ENCODE peak calls at places on chromosomes 13 and 19, in six cellular contexts. U, Y, P, S, A and Q are unnamed samples.

GRCh38 chr13:99981115-99982020 is at the start of gene ZIC2:
- DNase-seq in U (no peak), Y (no peak), P (peak; percentile 73), S (no peak), A (no peak), Q (no peak)

GRCh38 chr19:51018745-51019543 is 565 bp downstream of the KLK10 start:
- DNase-seq in U (peak; percentile 43), Y (no peak), P (no peak), S (no peak), A (no peak), Q (no peak)

GRCh38 chr13:98847780-98848179 is 95.3 kb upstream of the SLC15A1 start:
- DNase-seq in U (no peak), Y (no peak), P (no peak), S (no peak), A (no peak), Q (no peak)

GRCh38 chr13:95480131-95480545 is 72.4 kb upstream of the CLDN10 start:
- DNase-seq in U (no peak), Y (peak; percentile 10), P (no peak), S (no peak), A (no peak), Q (no peak)

GRCh38 chr19:17020823-17021222 is 5.8 kb downstream of the CPAMD8 start:
- DNase-seq in U (no peak), Y (no peak), P (peak; percentile 8), S (no peak), A (no peak), Q (no peak)

GRCh38 chr19:40687525-40688016 is 2.9 kb downstream of the NUMBL start:
- DNase-seq in U (peak; percentile 75), Y (peak; percentile 69), P (no peak), S (peak; percentile 81), A (no peak), Q (peak; percentile 48)

GRCh38 chr13:100636441-100636840 is 38.2 kb downstream of the TMTC4 start:
- DNase-seq in U (no peak), Y (no peak), P (no peak), S (no peak), A (no peak), Q (no peak)

GRCh38 chr13:107458269-107458668 is 757.1 kb downstream of the LIG4 start:
- DNase-seq in U (no peak), Y (no peak), P (no peak), S (no peak), A (no peak), Q (no peak)

GRCh38 chr19:16197188-16197621 is 506 bp upstream of the AP1M1 start:
- DNase-seq in U (no peak), Y (no peak), P (no peak), S (peak; percentile 93), A (peak; percentile 55), Q (peak; percentile 30)

GRCh38 chr19:6007866-6008265 is 29.9 kb upstream of the RANBP3 start:
- DNase-seq in U (no peak), Y (no peak), P (no peak), S (no peak), A (no peak), Q (no peak)

GRCh38 chr19:6216236-6216995 is 63.4 kb downstream of the MLLT1 start:
- DNase-seq in U (no peak), Y (no peak), P (no peak), S (no peak), A (no peak), Q (no peak)

GRCh38 chr19:45667620-45668341 is at the start of gene GIPR:
- DNase-seq in U (peak; percentile 78), Y (peak; percentile 79), P (peak; percentile 78), S (peak; percentile 8), A (no peak), Q (peak; percentile 76)

GRCh38 chr19:43380008-43380407 is 26.5 kb downstream of the CD177 start:
- DNase-seq in U (no peak), Y (no peak), P (no peak), S (no peak), A (no peak), Q (no peak)

GRCh38 chr13:109026266-109026665 is 396.9 kb downstream of the MYO16 start:
- DNase-seq in U (no peak), Y (no peak), P (no peak), S (no peak), A (no peak), Q (no peak)

GRCh38 chr19:33868821-33869412 is 72.2 kb downstream of the KCTD15 start:
- DNase-seq in U (peak; percentile 35), Y (no peak), P (no peak), S (peak; percentile 31), A (no peak), Q (peak; percentile 44)
- TF ChIP-seq CTCF in U (no peak), Y (no peak), P (no peak), S (no peak), A (no peak), Q (no peak)

DNA sequence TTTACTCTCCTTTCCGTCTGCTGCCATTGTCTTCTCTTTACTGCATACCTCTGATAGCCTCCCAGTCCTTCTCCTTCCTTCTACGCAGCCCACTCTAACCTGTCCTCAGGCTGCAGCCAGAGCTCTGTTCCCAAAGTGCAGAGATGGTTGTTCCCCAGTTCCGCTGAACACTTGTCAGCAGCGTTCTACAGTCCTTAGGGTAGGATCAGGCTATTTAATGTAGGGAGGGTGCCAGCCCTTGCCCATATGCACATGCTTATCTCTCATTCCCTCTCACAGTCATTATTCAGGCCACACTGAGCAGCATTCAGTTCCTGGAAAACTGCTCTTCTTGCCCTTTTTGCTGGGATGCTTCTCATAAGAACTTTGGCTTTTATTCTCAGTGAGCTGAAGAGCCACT is 180.7 kb downstream of the MTUS2 start:
- DNase-seq in U (no peak), Y (no peak), P (no peak), S (no peak), A (no peak), Q (no peak)
- TF ChIP-seq CTCF in U (no peak), Y (no peak), P (no peak), S (no peak), A (no peak), Q (no peak)

DNA sequence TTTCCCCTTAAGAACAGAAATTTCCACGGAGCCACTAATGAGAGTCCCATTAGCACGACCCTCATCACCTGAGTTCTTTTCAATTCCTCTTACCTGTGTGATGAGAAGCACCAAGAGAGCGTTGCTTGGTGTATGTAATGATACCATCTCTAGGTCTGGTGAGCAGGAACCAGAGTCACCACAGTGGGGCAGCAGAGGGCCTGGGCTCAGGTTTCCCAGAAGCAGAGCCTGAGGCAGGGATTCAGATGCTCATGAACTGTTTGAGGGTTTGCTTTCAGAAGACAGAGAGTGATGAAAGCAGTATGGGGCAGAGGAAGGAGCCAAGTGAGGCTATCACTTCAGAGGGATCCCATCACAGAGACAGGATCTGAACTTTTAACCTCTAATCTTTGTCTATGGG is 3.1 kb upstream of the PTPRH start:
- DNase-seq in U (no peak), Y (no peak), P (peak; percentile 46), S (no peak), A (no peak), Q (no peak)
- TF ChIP-seq CTCF in U (no peak), Y (peak; percentile 20), P (peak; percentile 55), S (no peak), A (no peak), Q (no peak)

GRCh38 chr13:21670006-21670882 is 629 bp upstream of the FGF9 start:
- DNase-seq in U (peak; percentile 48), Y (peak; percentile 73), P (peak; percentile 71), S (peak; percentile 38), A (no peak), Q (peak; percentile 46)
- TF ChIP-seq CTCF in U (no peak), Y (peak; percentile 58), P (peak; percentile 46), S (no peak), A (peak; percentile 24), Q (no peak)

DNA sequence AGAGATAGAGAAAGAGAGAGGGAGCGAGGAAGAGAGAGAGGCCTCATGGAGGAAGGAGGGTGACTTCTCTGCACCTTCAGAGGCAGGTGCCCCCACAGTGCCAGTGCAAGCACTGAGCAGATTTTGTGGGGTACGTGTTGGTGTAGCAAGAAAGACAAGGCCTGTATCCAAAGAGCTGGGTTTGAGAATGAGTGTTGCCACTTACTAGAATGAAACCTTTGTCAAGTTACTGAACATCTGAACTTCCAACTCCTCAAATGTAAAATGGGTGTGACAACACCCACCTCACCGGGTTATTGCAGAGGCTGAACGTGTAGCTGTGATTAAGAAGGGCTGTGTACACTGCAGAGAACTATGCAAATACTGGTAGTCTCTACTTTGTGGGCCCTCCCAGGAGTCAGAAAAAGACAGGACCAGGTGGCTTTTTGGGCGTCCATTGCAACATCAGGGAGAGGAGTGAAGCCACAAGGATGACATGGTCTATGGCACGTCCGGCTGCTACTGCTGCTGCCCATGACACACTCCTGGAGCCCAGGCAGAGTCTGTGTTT is 54.3 kb upstream of the ATP12A start:
- DNase-seq in U (peak; percentile 25), Y (peak; percentile 58), P (no peak), S (no peak), A (no peak), Q (no peak)
- TF ChIP-seq CTCF in U (no peak), Y (no peak), P (no peak), S (no peak), A (no peak), Q (no peak)

DNA sequence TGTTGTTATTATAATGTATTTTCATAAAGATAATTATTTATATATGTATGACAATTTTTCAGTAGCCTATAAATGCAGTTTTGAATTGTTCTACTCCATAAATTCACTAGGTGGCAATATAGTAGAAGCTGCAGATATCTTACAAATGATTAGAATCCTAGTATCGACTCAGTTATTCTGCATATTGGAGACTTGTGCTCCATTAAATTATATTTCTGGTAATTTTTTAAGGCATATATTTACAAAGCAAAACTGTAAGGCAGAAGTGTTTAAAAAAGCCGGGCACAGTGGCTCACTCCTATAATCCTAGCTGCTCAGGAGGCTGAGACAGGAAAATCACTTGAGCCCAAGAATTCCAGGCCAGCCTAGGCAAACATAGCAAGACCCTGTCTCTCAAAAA is 58.7 kb downstream of the DPY19L3 start:
- DNase-seq in U (no peak), Y (no peak), P (no peak), S (peak; percentile 23), A (no peak), Q (no peak)
- TF ChIP-seq CTCF in U (no peak), Y (no peak), P (peak; percentile 52), S (peak; percentile 52), A (peak; percentile 49), Q (no peak)

DNA sequence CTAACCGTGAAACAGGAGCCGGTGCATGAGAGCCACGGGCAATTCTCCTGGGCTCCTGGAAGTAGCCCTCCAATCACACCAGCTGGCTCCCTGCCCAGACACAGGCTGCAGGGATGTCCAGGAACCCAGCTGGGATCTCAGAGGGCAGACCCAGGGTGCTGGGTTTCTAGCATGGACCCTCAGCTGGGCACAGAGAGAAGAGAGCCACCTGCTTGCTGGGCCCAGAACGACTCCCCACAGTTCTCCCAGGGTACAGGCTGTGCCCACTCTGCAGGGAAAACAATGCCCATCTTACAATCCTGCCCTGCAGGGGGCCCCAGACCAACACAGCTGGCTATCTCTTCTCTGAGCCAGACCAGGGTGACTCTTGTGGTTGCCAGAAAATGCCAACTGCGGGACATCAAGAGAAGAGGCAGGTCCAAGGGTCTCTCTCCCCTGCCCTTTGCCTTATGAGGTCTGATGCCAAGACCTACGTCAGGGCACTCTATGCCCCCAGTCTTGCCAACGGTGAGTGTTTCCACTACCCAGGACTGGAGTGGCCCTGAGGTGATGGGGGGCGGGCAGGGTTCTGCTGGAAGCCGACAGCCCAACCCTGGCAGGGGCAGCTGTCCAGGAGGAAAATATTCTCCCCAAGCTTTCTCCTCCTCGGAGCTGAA is 64.6 kb downstream of the CEBPG start:
- DNase-seq in U (no peak), Y (no peak), P (no peak), S (peak; percentile 17), A (no peak), Q (no peak)
- TF ChIP-seq CTCF in U (no peak), Y (no peak), P (no peak), S (peak; percentile 19), A (no peak), Q (no peak)